ENCODE peak calls at places on chromosome 6, in seven cellular contexts. O is WTC11, J is K562, W is HEK293T, B is H1, P is HepG2, S is GM12878. M is an unnamed sample.

GRCh38 chr6:41111017-41111416 is 38.2 kb downstream of the NFYA start:
- DNase-seq in O (no peak), J (no peak), W (no peak), B (no peak), P (no peak), S (no peak), M (no peak)

GRCh38 chr6:150123645-150124044 is 19.2 kb upstream of the PPP1R14C start:
- DNase-seq in O (no peak), J (no peak), W (no peak), B (no peak), P (no peak), S (no peak), M (no peak)

GRCh38 chr6:17032595-17033591 is 69.0 kb upstream of the STMND1 start:
- DNase-seq in O (no peak), J (no peak), W (peak), B (no peak), P (no peak), S (no peak), M (no peak)

GRCh38 chr6:13908955-13909381 is 15.8 kb upstream of the RNF182 start:
- DNase-seq in O (peak), J (peak), W (peak), B (no peak), P (peak), S (peak), M (peak)

GRCh38 chr6:47780510-47781356 is 1.1 kb upstream of the OPN5 start:
- DNase-seq in O (no peak), J (no peak), W (peak), B (peak), P (peak), S (no peak), M (peak)

GRCh38 chr6:149851461-149851860 is 12.7 kb downstream of the LRP11 start:
- DNase-seq in O (no peak), J (no peak), W (no peak), B (no peak), P (no peak), S (no peak), M (no peak)

GRCh38 chr6:101226677-101227135 is 166.8 kb upstream of the GRIK2 start:
- DNase-seq in O (peak), J (no peak), W (peak), B (peak), P (peak), S (no peak), M (peak)

GRCh38 chr6:136967874-136968752 is 46.0 kb downstream of the SLC35D3 start:
- DNase-seq in O (peak), J (peak), W (peak), B (peak), P (peak), S (peak), M (peak)

GRCh38 chr6:42929928-42930360 is 664 bp downstream of the CNPY3 start:
- DNase-seq in O (no peak), J (no peak), W (no peak), B (no peak), P (no peak), S (peak), M (no peak)

GRCh38 chr6:132445201-132445951 is 44.1 kb upstream of the MOXD1 start:
- DNase-seq in O (no peak), J (no peak), W (no peak), B (no peak), P (no peak), S (no peak), M (no peak)

GRCh38 chr6:55423933-55424332 is 96.7 kb downstream of the GFRAL start:
- DNase-seq in O (no peak), J (no peak), W (no peak), B (no peak), P (no peak), S (no peak), M (no peak)

GRCh38 chr6:150485559-150486517 is 113.8 kb upstream of the PLEKHG1 start:
- DNase-seq in O (no peak), J (no peak), W (no peak), B (no peak), P (no peak), S (no peak), M (no peak)

GRCh38 chr6:15763827-15764226 is 101.0 kb upstream of the DTNBP1 start:
- DNase-seq in O (no peak), J (no peak), W (no peak), B (no peak), P (peak), S (no peak), M (peak)

GRCh38 chr6:12203001-12203400 is 87.2 kb upstream of the EDN1 start:
- DNase-seq in O (no peak), J (no peak), W (no peak), B (no peak), P (peak), S (no peak), M (no peak)

GRCh38 chr6:44061375-44062104 is 65.7 kb downstream of the MRPL14 start:
- DNase-seq in O (no peak), J (no peak), W (no peak), B (no peak), P (no peak), S (no peak), M (no peak)

GRCh38 chr6:44701637-44702101 is 314.2 kb downstream of the CDC5L start:
- DNase-seq in O (peak), J (no peak), W (no peak), B (peak), P (no peak), S (no peak), M (no peak)

GRCh38 chr6:15063253-15063853 is 182.5 kb upstream of the JARID2 start:
- DNase-seq in O (no peak), J (no peak), W (no peak), B (no peak), P (peak), S (no peak), M (no peak)

GRCh38 chr6:116218172-116218633 is 35.7 kb downstream of the TSPYL4 start:
- DNase-seq in O (no peak), J (no peak), W (no peak), B (no peak), P (no peak), S (no peak), M (no peak)

GRCh38 chr6:45746046-45746445 is 269.6 kb downstream of the CLIC5 start:
- DNase-seq in O (no peak), J (no peak), W (no peak), B (no peak), P (no peak), S (no peak), M (no peak)

GRCh38 chr6:43716099-43716498 is 28.5 kb upstream of the MRPS18A start:
- DNase-seq in O (no peak), J (no peak), W (no peak), B (no peak), P (no peak), S (no peak), M (no peak)

GRCh38 chr6:39347201-39347600 is 24.7 kb upstream of the KCNK16 start:
- DNase-seq in O (no peak), J (no peak), W (no peak), B (no peak), P (no peak), S (no peak), M (no peak)

GRCh38 chr6:113953346-113953745 is 17.6 kb downstream of the HDAC2 start:
- DNase-seq in O (no peak), J (no peak), W (no peak), B (no peak), P (no peak), S (no peak), M (no peak)

GRCh38 chr6:9612489-9612888 is 802.4 kb downstream of the TFAP2A start:
- DNase-seq in O (no peak), J (no peak), W (no peak), B (no peak), P (no peak), S (no peak), M (no peak)

DNA sequence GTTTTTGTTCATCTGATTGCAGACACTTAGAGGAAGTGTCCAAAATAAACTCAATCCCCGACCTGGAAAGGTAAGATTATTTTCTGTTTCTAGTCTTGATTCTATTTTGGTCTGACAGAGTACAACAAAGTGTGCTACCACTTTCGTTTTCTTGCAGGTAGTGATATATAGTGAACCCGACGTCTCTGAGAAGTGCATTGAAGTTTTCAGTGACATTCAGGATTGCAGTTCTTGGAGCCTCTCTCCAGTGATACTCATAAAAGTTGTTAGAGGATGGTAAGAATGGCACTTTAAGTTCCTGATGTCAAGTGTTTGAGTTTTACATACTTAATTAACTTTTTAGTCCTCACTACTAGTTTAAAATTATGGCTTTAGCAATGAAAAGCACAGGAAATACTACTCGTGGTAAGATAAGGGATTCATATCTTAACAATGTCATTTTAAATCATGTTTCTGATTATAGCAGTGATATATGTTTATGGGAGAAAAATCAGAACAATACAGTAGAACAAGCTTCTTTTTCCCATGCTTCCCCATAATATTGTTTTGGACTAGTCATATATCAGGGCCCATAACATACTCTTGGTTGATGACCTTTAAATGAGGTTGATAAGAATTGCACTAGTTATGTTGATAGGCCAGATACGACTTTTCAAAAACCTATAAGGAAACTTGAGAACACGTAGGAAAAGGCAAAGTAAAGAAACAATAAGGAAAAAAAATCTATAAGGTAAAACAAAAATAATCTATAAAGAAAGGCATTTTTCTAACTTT is 104.0 kb downstream of the RTN4IP1 start:
- DNase-seq in O (no peak), J (no peak), W (no peak), B (no peak), P (no peak), S (no peak), M (no peak)
- TF ChIP-seq SP1 in O (no peak), J (no peak), W (no peak), B (no peak), P (no peak), S (no peak), M (no peak)

DNA sequence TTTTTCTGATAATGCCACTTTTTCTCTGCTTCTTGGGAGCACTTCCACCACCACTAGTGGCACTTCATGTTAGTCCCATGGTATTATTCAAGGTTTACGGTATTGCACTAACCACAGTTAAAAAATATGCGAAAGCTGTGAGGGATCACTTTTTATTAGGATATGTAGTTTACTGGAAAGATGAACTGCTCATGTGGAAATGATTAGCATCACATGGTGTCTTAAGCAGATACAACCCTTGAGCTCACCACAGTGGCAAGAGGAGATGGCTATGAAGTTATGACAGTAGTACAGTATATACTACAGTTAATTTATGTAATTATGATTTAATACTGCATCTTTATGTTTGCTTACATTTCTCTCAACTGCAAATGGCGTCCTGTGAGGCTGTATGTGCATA is 134.5 kb upstream of the HMGN3 start:
- DNase-seq in O (no peak), J (no peak), W (no peak), B (no peak), P (no peak), S (no peak), M (no peak)
- TF ChIP-seq SP1 in O (no peak), J (no peak), W (no peak), B (no peak), P (no peak), S (no peak), M (no peak)

DNA sequence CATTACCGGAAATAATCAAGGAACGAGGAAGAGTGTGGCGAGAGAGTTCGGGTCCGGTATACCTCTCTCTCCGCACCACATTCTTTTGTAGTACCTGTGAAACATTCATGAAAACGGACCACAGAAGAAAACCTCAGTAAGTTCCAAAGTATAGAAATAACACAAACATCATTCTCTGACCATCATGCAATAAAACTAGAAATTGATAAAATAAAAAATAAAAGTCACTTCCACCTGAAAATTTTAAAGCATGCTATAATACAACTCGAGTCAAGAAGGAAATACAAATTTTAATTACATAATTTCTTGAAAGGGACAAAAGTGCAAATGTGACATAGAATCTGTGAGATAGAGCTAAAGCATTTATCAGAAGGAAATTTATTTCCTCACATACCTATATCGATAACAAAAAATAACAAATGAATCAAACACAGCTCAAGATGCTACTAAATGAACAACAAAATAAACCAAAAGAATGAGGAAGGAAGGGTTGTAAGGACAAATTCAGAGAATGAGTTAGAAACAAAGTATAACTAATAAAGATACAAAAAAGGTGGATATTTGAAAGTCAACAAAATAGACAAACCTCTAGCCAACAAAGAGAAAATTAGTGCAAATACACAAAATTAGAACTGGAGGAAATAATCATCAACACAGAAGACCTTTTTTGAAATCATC is 84.2 kb downstream of the TRIM27 start:
- DNase-seq in O (no peak), J (no peak), W (no peak), B (no peak), P (no peak), S (no peak), M (no peak)
- TF ChIP-seq SP1 in O (no peak), J (no peak), W (no peak), B (no peak), P (no peak), S (no peak), M (no peak)

GRCh38 chr6:5783584-5784089 is 223.1 kb downstream of the NRN1 start:
- DNase-seq in O (no peak), J (no peak), W (no peak), B (no peak), P (no peak), S (no peak), M (no peak)

GRCh38 chr6:5785235-5785634 is 221.5 kb downstream of the NRN1 start:
- DNase-seq in O (no peak), J (no peak), W (no peak), B (no peak), P (no peak), S (no peak), M (no peak)

GRCh38 chr6:5781966-5782556 is 224.7 kb downstream of the NRN1 start:
- DNase-seq in O (no peak), J (no peak), W (no peak), B (no peak), P (no peak), S (no peak), M (no peak)

GRCh38 chr6:5786321-5787053 is 220.2 kb downstream of the NRN1 start:
- DNase-seq in O (no peak), J (no peak), W (no peak), B (no peak), P (no peak), S (no peak), M (no peak)

DNA sequence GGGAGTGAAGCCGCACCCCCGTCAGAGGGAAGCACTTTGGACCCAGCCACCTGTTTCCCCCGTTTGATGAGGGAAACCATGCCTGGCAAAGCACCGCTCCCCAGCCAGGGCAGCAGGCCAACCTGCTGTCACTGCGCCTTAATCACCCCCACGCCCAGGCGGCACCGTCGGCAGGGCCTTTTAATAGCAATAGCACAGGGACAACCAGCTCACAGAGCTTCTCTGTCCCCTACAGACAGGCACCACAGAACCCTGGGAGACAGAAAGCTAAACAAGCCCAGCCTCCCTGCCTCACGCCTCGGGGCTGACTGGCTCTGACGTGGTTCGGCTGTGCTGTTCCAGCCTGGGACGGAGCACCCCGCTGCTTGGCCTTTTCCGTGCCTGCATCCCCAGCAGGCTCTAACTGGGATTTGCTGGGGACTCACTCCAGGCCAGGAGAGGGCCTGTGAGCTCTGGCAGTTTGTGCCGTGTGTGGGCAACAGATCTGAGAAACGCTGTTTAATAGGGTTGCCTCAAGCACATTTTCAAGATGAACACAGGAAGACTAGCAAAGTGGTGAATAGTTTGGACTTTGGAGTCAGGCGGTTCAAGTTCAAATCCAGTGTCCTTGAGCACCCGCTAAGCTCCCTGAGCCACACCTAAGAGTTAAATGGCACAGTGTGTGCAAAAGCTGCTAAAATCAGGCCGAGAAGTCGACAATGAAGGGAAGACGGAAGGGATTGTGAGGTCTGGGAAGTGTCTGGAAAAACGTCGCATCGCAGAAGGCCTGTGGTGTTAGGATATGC is 223.8 kb downstream of the NRN1 start:
- DNase-seq in O (no peak), J (no peak), W (no peak), B (no peak), P (peak), S (no peak), M (no peak)
- TF ChIP-seq SP1 in O (no peak), J (no peak), W (no peak), B (no peak), P (no peak), S (no peak), M (no peak)

GRCh38 chr6:3928111-3928510 is 78.9 kb downstream of the FAM50B start:
- DNase-seq in O (no peak), J (no peak), W (no peak), B (no peak), P (no peak), S (no peak), M (no peak)

GRCh38 chr6:3929281-3929798 is 80.2 kb downstream of the FAM50B start:
- DNase-seq in O (no peak), J (no peak), W (no peak), B (no peak), P (no peak), S (no peak), M (no peak)
- TF ChIP-seq SP1 in O (no peak), J (no peak), W (no peak), B (no peak), P (no peak), S (no peak), M (no peak)

DNA sequence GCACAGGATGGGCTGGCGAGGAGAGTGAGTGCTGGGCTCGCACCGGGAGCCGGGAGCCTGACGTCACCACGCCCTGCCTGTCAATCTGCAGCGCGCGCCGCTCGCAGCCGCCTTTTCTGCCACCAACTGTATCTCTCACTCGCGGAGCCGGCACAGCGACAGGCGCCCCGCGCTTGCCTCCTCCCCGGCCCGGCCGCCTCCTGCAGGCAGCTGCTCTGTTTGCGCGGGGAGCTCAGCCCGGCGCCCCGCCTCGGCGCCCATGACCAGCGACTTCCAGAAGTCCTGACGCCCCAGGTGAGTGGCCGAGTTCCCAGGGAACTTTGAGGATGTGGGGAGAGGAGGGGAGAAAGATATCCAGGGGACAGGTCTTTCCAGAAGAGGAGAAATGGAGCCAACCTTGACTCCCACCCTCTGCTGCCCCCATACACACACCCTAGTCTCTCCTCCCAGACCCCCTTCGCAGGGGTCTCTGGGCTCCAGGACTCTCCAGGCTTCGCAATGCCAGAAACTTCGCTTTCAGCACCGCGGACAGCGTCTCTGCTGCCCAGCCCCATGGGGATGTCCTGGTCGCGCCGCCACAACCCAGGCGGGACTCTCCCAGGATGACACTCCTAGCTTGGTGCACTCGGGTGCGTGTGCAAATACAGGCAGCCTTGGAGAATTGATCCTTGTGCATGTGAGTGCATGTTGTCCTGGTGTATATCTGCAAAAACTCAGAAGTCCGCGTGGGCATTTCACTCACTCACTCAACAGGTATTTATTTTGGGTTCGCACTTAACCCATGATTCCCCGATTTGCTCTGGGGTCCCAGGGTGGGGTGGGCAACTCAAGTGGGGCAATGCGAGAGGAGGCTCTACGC is at the start of gene GPR6:
- DNase-seq in O (peak), J (peak), W (peak), B (peak), P (peak), S (no peak), M (no peak)
- TF ChIP-seq SP1 in O (peak), J (no peak), W (no peak), B (no peak), P (no peak), S (no peak), M (no peak)

GRCh38 chr6:131225127-131225526 is 89.9 kb downstream of the AKAP7 start:
- DNase-seq in O (no peak), J (no peak), W (no peak), B (no peak), P (no peak), S (no peak), M (no peak)

GRCh38 chr6:131225959-131226358 is 90.7 kb downstream of the AKAP7 start:
- DNase-seq in O (no peak), J (no peak), W (no peak), B (no peak), P (no peak), S (no peak), M (no peak)

GRCh38 chr6:131231103-131231502 is 95.8 kb downstream of the AKAP7 start:
- DNase-seq in O (no peak), J (no peak), W (no peak), B (no peak), P (no peak), S (no peak), M (no peak)

GRCh38 chr6:131222773-131223172 is 87.5 kb downstream of the AKAP7 start:
- DNase-seq in O (no peak), J (no peak), W (no peak), B (no peak), P (no peak), S (no peak), M (no peak)

GRCh38 chr6:131226465-131226864 is 91.2 kb downstream of the AKAP7 start:
- DNase-seq in O (no peak), J (no peak), W (no peak), B (no peak), P (no peak), S (no peak), M (no peak)
- TF ChIP-seq SP1 in O (no peak), J (no peak), W (no peak), B (no peak), P (no peak), S (no peak), M (no peak)